ENCODE peak calls at places on chromosome 9, in eight cellular contexts. W is SK-N-MC; H is PC-3; B is GM12878; F is breast epithelium; Y is HL-60; V is CD8-positive, alpha-beta T cell; G is hepatocyte. K is an unnamed sample.

GRCh38 chr9:110977259-110977709 is 61.0 kb downstream of the LPAR1 start:
- DNase-seq in W (peak; percentile 86), F (peak; percentile 27), B (no peak), Y (no peak), G (no peak), H (peak; percentile 87), V (no peak), K (no peak)

GRCh38 chr9:99249619-99250018 is 27.5 kb downstream of the SEC61B start:
- DNase-seq in Y (no peak), W (no peak), F (no peak), V (no peak), B (no peak), G (no peak), H (no peak), K (no peak)

GRCh38 chr9:14561929-14562386 is 131.3 kb downstream of the ZDHHC21 start:
- DNase-seq in F (peak; percentile 38), W (no peak), G (peak; percentile 20), H (peak; percentile 1), V (no peak), Y (no peak), B (no peak), K (no peak)

GRCh38 chr9:29144476-29144875 is 1571.2 kb upstream of the C9orf72 start:
- DNase-seq in W (no peak), Y (no peak), V (no peak), F (no peak), B (no peak), H (no peak), G (no peak), K (no peak)

GRCh38 chr9:132961002-132961401 is 16.6 kb upstream of the TSC1 start:
- DNase-seq in V (no peak), H (no peak), F (no peak), B (no peak), Y (no peak), W (no peak), G (no peak), K (no peak)

GRCh38 chr9:110578896-110579752 is at the start of gene SVEP1:
- DNase-seq in G (peak; percentile 58), Y (no peak), H (no peak), F (no peak), B (no peak), V (no peak), W (no peak), K (peak; percentile 52)

GRCh38 chr9:128275198-128276007 is at the start of gene GOLGA2:
- DNase-seq in G (peak; percentile 70), Y (peak; percentile 37), B (no peak), H (no peak), F (peak; percentile 49), V (no peak), W (no peak), K (peak; percentile 87)

GRCh38 chr9:108049026-108049591 is 559.5 kb upstream of the KLF4 start:
- DNase-seq in W (no peak), G (peak; percentile 64), V (no peak), H (peak; percentile 94), B (no peak), Y (no peak), F (peak; percentile 19), K (no peak)

GRCh38 chr9:5670079-5670478 is 41.2 kb downstream of the RIC1 start:
- DNase-seq in G (no peak), V (no peak), B (no peak), F (no peak), Y (no peak), H (no peak), W (no peak), K (no peak)

GRCh38 chr9:12699529-12699928 is 6.3 kb downstream of the TYRP1 start:
- DNase-seq in F (no peak), W (no peak), B (no peak), G (no peak), H (peak; percentile 25), Y (no peak), V (no peak), K (no peak)

GRCh38 chr9:5643005-5643624 is 14.2 kb downstream of the RIC1 start:
- DNase-seq in Y (no peak), H (no peak), W (no peak), B (no peak), G (no peak), F (no peak), V (no peak), K (no peak)

GRCh38 chr9:72614057-72614456 is 92.6 kb downstream of the TMC1 start:
- DNase-seq in Y (no peak), F (no peak), B (no peak), H (no peak), V (no peak), G (no peak), W (no peak), K (no peak)

GRCh38 chr9:71331603-71332002 is 210.2 kb upstream of the TRPM3 start:
- DNase-seq in F (no peak), G (no peak), V (no peak), W (no peak), B (no peak), H (no peak), Y (no peak), K (no peak)

GRCh38 chr9:131255731-131256197 is 20.5 kb downstream of the FAM78A start:
- DNase-seq in G (no peak), H (no peak), V (no peak), F (no peak), W (no peak), B (no peak), Y (no peak), K (no peak)

GRCh38 chr9:120780367-120780766 is 12.8 kb downstream of the FBXW2 start:
- DNase-seq in W (no peak), Y (no peak), F (no peak), H (no peak), G (no peak), V (no peak), B (no peak), K (no peak)

GRCh38 chr9:95004452-95005275 is 278.2 kb downstream of the AOPEP start:
- DNase-seq in G (peak; percentile 87), H (peak; percentile 36), W (no peak), Y (no peak), B (no peak), V (peak; percentile 21), F (no peak), K (no peak)

DNA sequence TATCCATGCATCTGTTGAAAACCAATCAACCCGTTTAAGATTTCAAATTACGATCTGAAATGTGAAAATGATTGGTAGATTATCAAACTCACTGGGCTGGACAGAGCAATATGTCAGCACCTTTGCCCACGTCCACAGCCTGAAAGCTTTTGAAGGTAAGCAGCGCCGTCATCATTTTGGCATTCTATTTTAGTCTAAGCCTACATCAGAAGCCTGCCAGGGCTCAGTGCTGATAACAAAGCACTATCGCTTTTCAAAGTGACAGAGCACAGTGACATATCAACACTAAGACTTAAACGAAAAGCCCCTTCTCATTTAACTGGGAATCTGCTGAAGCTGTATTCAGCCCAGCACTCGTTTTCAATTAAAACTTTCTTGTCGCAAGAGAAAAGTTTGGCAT is 1076.3 kb downstream of the PTPRD start:
- DNase-seq in F (no peak), W (no peak), G (no peak), Y (no peak), B (no peak), H (no peak), V (no peak), K (no peak)
- H3K27ac ChIP-seq in F (no peak overlapping the region), W (no peak overlapping the region), G (no peak overlapping the region), Y (no peak overlapping the region), B (no peak overlapping the region), H (no peak overlapping the region), V (no peak overlapping the region), K (no peak overlapping the region)

GRCh38 chr9:35482071-35482470 is 7.8 kb upstream of the RUSC2 start:
- DNase-seq in G (no peak), H (no peak), F (no peak), V (no peak), Y (no peak), W (no peak), B (no peak), K (no peak)
- H3K27ac ChIP-seq in G (no peak overlapping the region), H (no peak overlapping the region), F (no peak overlapping the region), V (no peak overlapping the region), Y (no peak overlapping the region), W (no peak overlapping the region), B (no peak overlapping the region), K (no peak overlapping the region)

DNA sequence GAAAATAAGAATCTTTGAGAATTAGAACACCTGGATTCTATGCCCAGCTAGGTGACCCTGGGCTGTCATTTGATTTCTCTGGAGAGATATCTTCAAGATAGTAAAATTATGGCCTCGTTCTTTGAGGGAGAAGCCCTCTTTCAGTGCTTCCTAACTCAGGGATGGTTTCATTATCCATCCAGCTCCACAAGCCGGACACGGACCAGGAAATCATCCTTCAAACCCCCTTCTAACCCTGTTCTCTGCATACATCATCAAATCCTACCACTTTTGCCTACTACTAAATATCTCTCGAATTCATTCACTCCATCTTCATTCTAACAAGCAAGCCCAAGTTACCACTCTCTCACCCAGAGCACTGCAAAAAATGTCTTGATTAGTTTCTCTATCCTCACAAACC is 57.2 kb downstream of the MAPKAP1 start:
- DNase-seq in V (no peak), B (no peak), G (no peak), W (no peak), F (no peak), H (no peak), Y (no peak), K (no peak)
- H3K27ac ChIP-seq in V (no peak overlapping the region), B (peak overlapping the region; percentile 95), G (no peak overlapping the region), W (no peak overlapping the region), F (no peak overlapping the region), H (peak overlapping the region; percentile 93), Y (peak overlapping the region; percentile 73), K (no peak overlapping the region)

GRCh38 chr9:83065233-83065632 is 2.3 kb upstream of the RASEF start:
- DNase-seq in F (no peak), H (no peak), W (no peak), B (no peak), V (no peak), Y (no peak), G (no peak), K (no peak)
- H3K27ac ChIP-seq in F (no peak overlapping the region), H (no peak overlapping the region), W (no peak overlapping the region), B (no peak overlapping the region), V (no peak overlapping the region), Y (no peak overlapping the region), G (no peak overlapping the region), K (no peak overlapping the region)